ENCODE peak calls at places on chromosomes 13 and 19, in six cellular contexts. E is substantia nigra; K is breast epithelium; I is natural killer cell; O is stimulated activated CD4-positive, alpha-beta T cell treated with anti-CD3 and anti-CD28 coated beads, TNF-alpha, amount 100 ng/mL, for 1 hour; B is H54. J is an unnamed sample.

GRCh38 chr13:23678768-23679167 is 108.6 kb downstream of the TNFRSF19 start:
- DNase-seq in E (no peak), K (no peak), I (no peak), O (no peak), B (no peak), J (no peak)

GRCh38 chr13:49791214-49791752 is 1.2 kb downstream of the KPNA3 start:
- DNase-seq in E (no peak), K (no peak), I (no peak), O (no peak), B (no peak), J (no peak)

GRCh38 chr13:112674412-112675383 is 15.1 kb upstream of the ATP11A start:
- DNase-seq in E (no peak), K (no peak), I (no peak), O (no peak), B (no peak), J (no peak)

GRCh38 chr13:91719033-91719432 is 320.6 kb downstream of the GPC5 start:
- DNase-seq in E (no peak), K (no peak), I (no peak), O (no peak), B (peak), J (no peak)

GRCh38 chr19:6536138-6536671 is 5.4 kb downstream of the TNFSF9 start:
- DNase-seq in E (no peak), K (peak), I (peak), O (peak), B (no peak), J (no peak)

GRCh38 chr13:21934309-21934708 is 263.4 kb downstream of the FGF9 start:
- DNase-seq in E (no peak), K (peak), I (no peak), O (no peak), B (no peak), J (peak)

GRCh38 chr19:47539747-47540311 is 25.0 kb upstream of the NAPA start:
- DNase-seq in E (no peak), K (no peak), I (peak), O (no peak), B (no peak), J (no peak)

GRCh38 chr19:15507068-15508034 is 974 bp upstream of the CYP4F22 start:
- DNase-seq in E (no peak), K (no peak), I (no peak), O (no peak), B (no peak), J (no peak)

GRCh38 chr19:46697142-46697960 is 19.6 kb downstream of the PRKD2 start:
- DNase-seq in E (no peak), K (no peak), I (no peak), O (no peak), B (no peak), J (peak)

GRCh38 chr19:48353682-48354081 is 10.1 kb downstream of the TMEM143 start:
- DNase-seq in E (no peak), K (no peak), I (no peak), O (no peak), B (no peak), J (no peak)

GRCh38 chr13:107992542-107992941 is 222.8 kb downstream of the LIG4 start:
- DNase-seq in E (no peak), K (no peak), I (no peak), O (no peak), B (no peak), J (no peak)

GRCh38 chr19:12833747-12834417 is 497 bp downstream of the RTBDN start:
- DNase-seq in E (no peak), K (no peak), I (peak), O (no peak), B (no peak), J (no peak)

GRCh38 chr13:73201601-73202000 is 142.8 kb downstream of the KLF5 start:
- DNase-seq in E (no peak), K (no peak), I (no peak), O (no peak), B (no peak), J (no peak)

GRCh38 chr13:111902726-111903125 is 164.2 kb upstream of the SOX1 start:
- DNase-seq in E (no peak), K (no peak), I (no peak), O (no peak), B (no peak), J (no peak)

GRCh38 chr19:49812997-49813861 is at the start of gene FUZ:
- DNase-seq in E (peak), K (peak), I (peak), O (peak), B (peak), J (peak)

J was measured in NCI-H187.